ENCODE peak calls at places on chromosomes 16 and 17, in ten cellular contexts. Q is CD8-positive, alpha-beta T cell; N is fibroblast of mammary gland; Y is fibroblast of the aortic adventitia; Z is GM13976; X is OCI-LY7; O is PC-3; H is AG04449; A is omental fat pad; V is tibial artery. R is an unnamed sample.

GRCh38 chr16:2150418-2151187 is 2.2 kb downstream of the RAB26 start:
- DNase-seq in Q (no peak), N (peak), Y (peak), Z (no peak), X (peak), O (peak), H (no peak), A (no peak), V (no peak), R (no peak)

GRCh38 chr16:4475880-4476790 is at the start of gene HMOX2:
- DNase-seq in Q (peak), N (peak), Y (peak), Z (peak), X (peak), O (peak), H (no peak), A (peak), V (peak), R (peak)

GRCh38 chr16:3030872-3031212 is 5.9 kb downstream of the BICDL2 start:
- DNase-seq in Q (no peak), N (no peak), Y (no peak), Z (no peak), X (no peak), O (no peak), H (no peak), A (no peak), V (no peak), R (no peak)

GRCh38 chr17:59769891-59770290 is 62.4 kb downstream of the VMP1 start:
- DNase-seq in Q (no peak), N (peak), Y (no peak), Z (no peak), X (no peak), O (no peak), H (no peak), A (no peak), V (no peak), R (no peak)

GRCh38 chr17:68435361-68435760 is 21.9 kb downstream of the WIPI1 start:
- DNase-seq in Q (peak), N (no peak), Y (no peak), Z (no peak), X (no peak), O (no peak), H (no peak), A (no peak), V (no peak), R (no peak)

GRCh38 chr16:90043526-90043925 is 24.3 kb upstream of the DBNDD1 start:
- DNase-seq in Q (no peak), N (no peak), Y (no peak), Z (peak), X (no peak), O (no peak), H (no peak), A (no peak), V (no peak), R (peak)

GRCh38 chr17:65279456-65279855 is 142.3 kb downstream of the RGS9 start:
- DNase-seq in Q (no peak), N (no peak), Y (no peak), Z (no peak), X (no peak), O (no peak), H (no peak), A (no peak), V (no peak), R (no peak)

GRCh38 chr17:68320311-68320865 is 29.1 kb downstream of the ARSG start:
- DNase-seq in Q (no peak), N (no peak), Y (no peak), Z (no peak), X (no peak), O (no peak), H (no peak), A (no peak), V (no peak), R (no peak)

GRCh38 chr17:66432996-66433556 is 130.7 kb downstream of the PRKCA start:
- DNase-seq in Q (no peak), N (no peak), Y (no peak), Z (no peak), X (no peak), O (no peak), H (no peak), A (no peak), V (no peak), R (no peak)

GRCh38 chr17:81925860-81926450 is 1.6 kb downstream of the MAFG start:
- DNase-seq in Q (no peak), N (no peak), Y (no peak), Z (no peak), X (no peak), O (no peak), H (no peak), A (no peak), V (no peak), R (no peak)

GRCh38 chr17:82080789-82081464 is 15.3 kb upstream of the DUS1L start:
- DNase-seq in Q (no peak), N (no peak), Y (no peak), Z (no peak), X (no peak), O (no peak), H (no peak), A (no peak), V (no peak), R (no peak)

GRCh38 chr16:77784441-77785356 is 3.7 kb upstream of the VAT1L start:
- DNase-seq in Q (no peak), N (peak), Y (peak), Z (peak), X (no peak), O (peak), H (no peak), A (no peak), V (no peak), R (no peak)

GRCh38 chr17:79840204-79840988 is 1.2 kb upstream of the CBX4 start:
- DNase-seq in Q (peak), N (peak), Y (peak), Z (no peak), X (no peak), O (no peak), H (no peak), A (no peak), V (peak), R (peak)

GRCh38 chr16:57994778-57995177 is 5.7 kb downstream of the ZNF319 start:
- DNase-seq in Q (peak), N (peak), Y (peak), Z (peak), X (peak), O (peak), H (no peak), A (no peak), V (peak), R (peak)

GRCh38 chr17:76515291-76515949 is 14.2 kb upstream of the RHBDF2 start:
- DNase-seq in Q (peak), N (peak), Y (peak), Z (peak), X (no peak), O (no peak), H (peak), A (no peak), V (peak), R (peak)

GRCh38 chr16:8859913-8860881 is 8.6 kb downstream of the CARHSP1 start:
- DNase-seq in Q (no peak), N (peak), Y (peak), Z (no peak), X (no peak), O (no peak), H (no peak), A (no peak), V (peak), R (no peak)

GRCh38 chr17:50488880-50489279 is 10.2 kb downstream of the RSAD1 start:
- DNase-seq in Q (no peak), N (no peak), Y (no peak), Z (no peak), X (no peak), O (no peak), H (no peak), A (no peak), V (no peak), R (no peak)

GRCh38 chr16:57470683-57471082 is 8.2 kb downstream of the POLR2C start:
- DNase-seq in Q (peak), N (peak), Y (peak), Z (no peak), X (no peak), O (no peak), H (no peak), A (no peak), V (peak), R (no peak)

GRCh38 chr17:18141210-18141803 is 32.8 kb downstream of the MYO15A start:
- DNase-seq in Q (no peak), N (peak), Y (peak), Z (peak), X (peak), O (peak), H (no peak), A (no peak), V (no peak), R (peak)

GRCh38 chr17:9371019-9371418 is 204.6 kb downstream of the STX8 start:
- DNase-seq in Q (no peak), N (peak), Y (peak), Z (no peak), X (no peak), O (peak), H (no peak), A (no peak), V (no peak), R (no peak)

GRCh38 chr17:40936437-40936971 is 942 bp downstream of the KRT23 start:
- DNase-seq in Q (no peak), N (no peak), Y (no peak), Z (no peak), X (no peak), O (no peak), H (no peak), A (no peak), V (no peak), R (no peak)

GRCh38 chr17:7391307-7391706 is 3.0 kb downstream of the PLSCR3 start:
- DNase-seq in Q (no peak), N (no peak), Y (no peak), Z (no peak), X (no peak), O (no peak), H (no peak), A (no peak), V (no peak), R (no peak)

GRCh38 chr16:87581867-87582220 is 20.5 kb upstream of the JPH3 start:
- DNase-seq in Q (no peak), N (peak), Y (peak), Z (no peak), X (no peak), O (peak), H (peak), A (peak), V (peak), R (no peak)

GRCh38 chr16:81445143-81445922 is 725 bp downstream of the CMIP start:
- DNase-seq in Q (peak), N (no peak), Y (no peak), Z (peak), X (peak), O (no peak), H (no peak), A (no peak), V (no peak), R (peak)

GRCh38 chr17:13561606-13562270 is 40.0 kb downstream of the HS3ST3A1 start:
- DNase-seq in Q (no peak), N (no peak), Y (peak), Z (no peak), X (no peak), O (no peak), H (no peak), A (no peak), V (peak), R (no peak)

GRCh38 chr17:74759243-74759801 is 10.9 kb downstream of the NHERF1 start:
- DNase-seq in Q (peak), N (no peak), Y (no peak), Z (peak), X (peak), O (no peak), H (no peak), A (no peak), V (no peak), R (peak)

GRCh38 chr16:12341966-12342365 is 365.4 kb downstream of the SNX29 start:
- DNase-seq in Q (no peak), N (peak), Y (no peak), Z (no peak), X (no peak), O (peak), H (no peak), A (no peak), V (no peak), R (no peak)

GRCh38 chr17:69084911-69085310 is 24.2 kb upstream of the ABCA9 start:
- DNase-seq in Q (no peak), N (no peak), Y (no peak), Z (no peak), X (peak), O (peak), H (no peak), A (no peak), V (no peak), R (no peak)

GRCh38 chr17:27577124-27577761 is 53.7 kb upstream of the LGALS9 start:
- DNase-seq in Q (no peak), N (peak), Y (peak), Z (no peak), X (no peak), O (peak), H (no peak), A (no peak), V (no peak), R (no peak)

GRCh38 chr17:42568341-42569111 is 1.6 kb downstream of the MLX start:
- DNase-seq in Q (no peak), N (no peak), Y (no peak), Z (no peak), X (no peak), O (no peak), H (no peak), A (no peak), V (no peak), R (no peak)

DNA sequence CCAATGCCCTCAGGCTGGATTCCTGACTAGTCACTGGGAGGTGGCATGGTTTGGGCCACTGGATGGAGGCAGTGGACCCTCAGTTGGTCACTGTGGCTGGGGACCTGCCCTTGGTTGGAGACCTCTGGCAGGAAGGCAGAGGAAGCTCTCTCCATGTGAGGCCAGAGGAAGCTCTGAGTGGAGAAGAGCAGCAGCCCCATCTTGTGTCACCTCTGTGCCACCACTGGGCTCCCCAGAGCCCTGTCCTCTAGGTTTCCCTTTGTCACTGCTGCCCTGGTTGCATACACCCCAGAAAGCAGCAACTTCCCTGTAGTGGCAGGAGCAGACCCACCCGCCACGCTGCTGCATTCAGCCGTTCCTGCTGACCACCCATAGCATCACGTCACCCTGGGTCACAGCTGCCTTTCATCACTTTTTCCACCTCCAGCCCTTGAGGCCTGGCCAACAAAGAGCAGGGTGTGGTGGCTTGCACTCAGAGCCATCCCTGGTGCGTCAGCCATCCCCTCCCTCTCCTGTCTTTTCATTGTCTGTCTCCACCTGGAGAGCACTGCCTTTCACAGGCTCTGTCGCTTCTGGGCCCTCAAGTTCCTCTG is 11.9 kb downstream of the CTRL start:
- DNase-seq in Q (no peak), N (no peak), Y (no peak), Z (no peak), X (peak), O (no peak), H (no peak), A (no peak), V (no peak), R (no peak)
- TF ChIP-seq CTCF in Q (no peak), N (no peak), Y (no peak), Z (no peak), X (peak), O (no peak), H (no peak), A (no peak), V (no peak), R (no peak)

DNA sequence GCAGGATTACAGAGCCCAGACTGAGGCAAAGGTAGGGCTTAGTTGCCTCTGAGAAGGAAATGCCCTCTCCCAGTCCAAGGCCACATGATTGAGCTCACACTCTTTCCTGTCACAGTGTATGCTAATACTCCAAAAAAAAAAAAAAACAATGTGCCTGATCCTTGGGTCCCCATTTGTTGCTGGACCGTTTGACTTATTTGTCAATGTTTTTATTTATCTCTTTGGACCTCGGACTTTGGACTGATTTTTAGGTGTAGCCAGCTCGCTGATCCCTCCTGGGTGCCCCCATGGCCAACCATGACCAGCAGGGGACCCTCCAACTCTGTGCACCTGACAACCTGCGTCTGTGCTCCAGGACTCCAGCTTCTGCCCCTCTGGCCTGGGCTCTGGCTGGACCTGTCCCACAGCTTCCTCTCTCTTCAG is 622 bp upstream of the CCL16 start:
- DNase-seq in Q (no peak), N (no peak), Y (no peak), Z (no peak), X (no peak), O (no peak), H (no peak), A (no peak), V (no peak), R (no peak)
- TF ChIP-seq CTCF in Q (no peak), N (no peak), Y (no peak), Z (no peak), X (peak), O (no peak), H (no peak), A (no peak), V (no peak), R (peak)

GRCh38 chr16:685967-686366 is 1.8 kb upstream of the JMJD8 start:
- DNase-seq in Q (no peak), N (peak), Y (peak), Z (no peak), X (no peak), O (peak), H (no peak), A (no peak), V (no peak), R (peak)
- TF ChIP-seq CTCF in Q (no peak), N (peak), Y (peak), Z (peak), X (peak), O (peak), H (peak), A (no peak), V (peak), R (no peak)

DNA sequence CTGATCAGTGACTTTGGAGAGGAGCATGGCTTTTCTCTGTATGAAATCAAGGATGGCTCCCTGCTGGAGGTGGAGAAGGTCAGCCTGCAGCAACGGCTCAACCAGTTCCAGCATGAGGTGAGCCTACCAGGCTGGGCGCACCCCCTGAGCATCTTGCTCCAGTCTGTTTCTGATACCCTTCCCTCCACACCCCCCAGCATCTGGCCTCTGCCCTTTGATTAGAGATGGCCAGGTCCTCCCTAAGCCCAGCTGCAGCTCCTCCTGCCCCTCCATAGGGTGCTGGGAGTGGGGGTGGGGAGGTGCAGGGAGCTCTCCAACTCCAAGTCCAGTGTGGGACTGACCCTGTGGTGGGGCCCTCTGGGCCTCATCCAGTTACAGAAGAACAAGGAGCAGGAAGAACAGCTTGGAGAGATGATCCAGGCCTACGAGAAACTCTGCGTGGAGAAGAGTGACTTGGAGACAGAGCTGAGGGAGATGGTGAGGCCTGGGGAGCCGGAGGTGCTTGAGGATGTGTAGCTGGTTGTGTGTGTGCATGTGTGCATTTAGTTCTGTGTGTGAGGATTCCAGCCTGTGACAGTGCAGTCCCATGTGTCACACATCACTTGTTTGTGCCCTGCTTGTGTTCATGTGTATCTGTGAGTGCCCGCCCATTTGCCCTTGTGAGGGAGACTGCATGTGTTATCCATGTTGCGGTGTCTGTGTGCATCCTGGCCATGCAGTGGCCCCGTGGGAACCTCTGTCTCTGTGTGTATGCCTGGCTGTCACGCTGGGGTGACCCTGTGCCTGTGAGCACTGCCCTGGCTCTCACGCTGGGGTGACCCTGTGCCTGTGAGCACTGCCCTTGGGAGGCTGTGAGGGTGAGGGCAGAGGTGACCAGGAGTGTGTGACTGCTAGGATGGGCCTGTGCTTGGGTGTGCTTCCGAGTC is 3.0 kb downstream of the TBKBP1 start:
- DNase-seq in Q (no peak), N (no peak), Y (no peak), Z (no peak), X (no peak), O (no peak), H (no peak), A (no peak), V (no peak), R (peak)
- TF ChIP-seq CTCF in Q (no peak), N (no peak), Y (no peak), Z (no peak), X (no peak), O (no peak), H (no peak), A (no peak), V (no peak), R (no peak)

R was measured in GM20000.